ENCODE peak calls at places on chromosomes 12 and 14, in six cellular contexts. J, Q, R, H, Z and G are unnamed samples.

GRCh38 chr12:72295101-72295500 is 22.9 kb downstream of the TRHDE start:
- DNase-seq in J (peak), Q (peak), R (no peak), H (no peak), Z (no peak), G (no peak)

GRCh38 chr14:106844608-106845285 is 1318.4 kb downstream of the TMEM121 start:
- DNase-seq in J (peak), Q (no peak), R (no peak), H (peak), Z (peak), G (no peak)

GRCh38 chr12:81378601-81379000 is 300.7 kb downstream of the ACSS3 start:
- DNase-seq in J (no peak), Q (no peak), R (no peak), H (no peak), Z (no peak), G (no peak)

GRCh38 chr12:121131941-121132341 is 735 bp upstream of the P2RX7 start:
- DNase-seq in J (no peak), Q (no peak), R (peak), H (no peak), Z (no peak), G (no peak)

GRCh38 chr14:35438910-35439713 is 34.6 kb upstream of the NFKBIA start:
- DNase-seq in J (no peak), Q (no peak), R (no peak), H (no peak), Z (peak), G (peak)

GRCh38 chr12:29562167-29562776 is 64.8 kb upstream of the OVCH1 start:
- DNase-seq in J (no peak), Q (peak), R (no peak), H (peak), Z (no peak), G (no peak)

GRCh38 chr14:69559581-69560011 is 15.1 kb downstream of the CCDC177 start:
- DNase-seq in J (no peak), Q (no peak), R (peak), H (no peak), Z (no peak), G (no peak)

GRCh38 chr12:132474237-132474741 is 15.7 kb upstream of the FBRSL1 start:
- DNase-seq in J (peak), Q (no peak), R (no peak), H (no peak), Z (no peak), G (no peak)

GRCh38 chr12:122875590-122876220 is 20.2 kb downstream of the VPS37B start:
- DNase-seq in J (peak), Q (no peak), R (no peak), H (no peak), Z (no peak), G (no peak)

GRCh38 chr12:42666671-42667243 is 77.2 kb upstream of the PRICKLE1 start:
- DNase-seq in J (no peak), Q (peak), R (no peak), H (no peak), Z (no peak), G (no peak)

GRCh38 chr14:92093320-92093719 is 13.1 kb downstream of the ATXN3 start:
- DNase-seq in J (no peak), Q (no peak), R (no peak), H (no peak), Z (no peak), G (no peak)

GRCh38 chr12:62210422-62210821 is 49.8 kb upstream of the USP15 start:
- DNase-seq in J (no peak), Q (peak), R (no peak), H (peak), Z (peak), G (no peak)

GRCh38 chr14:103141117-103141796 is 18.0 kb downstream of the TNFAIP2 start:
- DNase-seq in J (peak), Q (peak), R (no peak), H (no peak), Z (peak), G (no peak)

GRCh38 chr12:29041621-29042020 is 107.5 kb upstream of the FAR2 start:
- DNase-seq in J (no peak), Q (peak), R (no peak), H (no peak), Z (no peak), G (no peak)

GRCh38 chr12:131856366-131857097 is 28.3 kb downstream of the MMP17 start:
- DNase-seq in J (no peak), Q (no peak), R (no peak), H (no peak), Z (no peak), G (no peak)

GRCh38 chr12:50568338-50569155 is 63.8 kb downstream of the DIP2B start:
- DNase-seq in J (no peak), Q (peak), R (peak), H (no peak), Z (no peak), G (no peak)

GRCh38 chr14:75711134-75711795 is 50.2 kb downstream of the TTLL5 start:
- DNase-seq in J (no peak), Q (peak), R (peak), H (no peak), Z (peak), G (no peak)

GRCh38 chr12:120468271-120468845 is 1.2 kb downstream of the SRSF9 start:
- DNase-seq in J (no peak), Q (peak), R (peak), H (peak), Z (no peak), G (no peak)

GRCh38 chr12:6313326-6313940 is 3.0 kb downstream of the PLEKHG6 start:
- DNase-seq in J (peak), Q (no peak), R (no peak), H (no peak), Z (no peak), G (no peak)

GRCh38 chr14:69633238-69633637 is 21.8 kb downstream of the SUSD6 start:
- DNase-seq in J (no peak), Q (no peak), R (no peak), H (no peak), Z (no peak), G (no peak)

GRCh38 chr12:50353869-50354593 is 42.4 kb downstream of the FAM186A start:
- DNase-seq in J (no peak), Q (peak), R (no peak), H (no peak), Z (no peak), G (no peak)

GRCh38 chr14:32254952-32255679 is 52.0 kb upstream of the RNU6-8 start:
- DNase-seq in J (peak), Q (peak), R (peak), H (peak), Z (peak), G (peak)

GRCh38 chr12:119178544-119179334 is at the start of gene HSPB8:
- DNase-seq in J (peak), Q (peak), R (peak), H (peak), Z (peak), G (no peak)

GRCh38 chr12:122081108-122081696 is 2.6 kb downstream of the MLXIP start:
- DNase-seq in J (no peak), Q (no peak), R (peak), H (no peak), Z (no peak), G (no peak)

DNA sequence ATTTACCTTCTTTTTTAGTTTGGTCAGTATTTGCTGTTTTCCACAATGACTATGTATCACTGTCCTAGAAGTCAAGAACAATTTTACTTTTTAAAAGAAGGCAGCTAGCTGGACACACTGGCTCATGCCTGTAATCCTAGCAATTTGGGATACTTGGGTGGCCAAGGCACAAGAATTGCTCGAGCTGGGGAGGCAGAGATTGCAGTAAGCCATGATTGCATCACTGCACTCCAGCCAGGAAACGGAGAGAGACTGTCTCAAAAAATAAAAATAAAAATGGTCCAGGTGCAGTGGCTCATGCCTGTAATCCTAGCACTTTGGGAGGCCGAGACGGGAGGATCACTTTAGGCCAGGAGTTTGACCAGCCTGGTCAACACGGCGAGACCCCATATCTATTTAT is 28.3 kb downstream of the MDM1 start:
- DNase-seq in J (no peak), Q (peak), R (no peak), H (peak), Z (no peak), G (no peak)
- H3K27ac ChIP-seq in J (no peak), Q (no peak), R (no peak), H (no peak), Z (no peak), G (no peak)

DNA sequence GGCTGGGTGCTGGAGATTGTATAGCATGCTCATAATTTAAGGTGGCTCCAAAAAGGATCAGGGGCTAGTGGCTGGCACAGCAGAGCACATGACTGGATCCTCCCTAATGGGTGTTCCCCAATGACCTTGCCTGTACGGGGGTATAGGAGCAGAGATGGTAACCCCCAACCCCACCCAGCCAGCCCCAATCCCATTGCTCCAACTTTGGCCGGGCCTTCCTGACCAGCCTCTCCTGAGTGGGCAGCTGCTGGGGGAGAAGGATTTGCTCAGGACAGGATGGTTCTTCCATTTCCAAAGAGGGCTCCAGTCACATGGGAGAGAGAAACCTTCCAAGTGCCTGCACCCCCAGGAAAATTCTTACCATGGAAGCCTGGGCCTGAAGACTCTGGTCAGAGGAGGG is 15.3 kb upstream of the NR4A1 start:
- DNase-seq in J (peak), Q (no peak), R (no peak), H (no peak), Z (no peak), G (no peak)
- H3K27ac ChIP-seq in J (peak), Q (no peak), R (no peak), H (peak), Z (no peak), G (no peak)

GRCh38 chr14:68473794-68474193 is 319.1 kb downstream of the ZFP36L1 start:
- DNase-seq in J (no peak), Q (no peak), R (no peak), H (no peak), Z (no peak), G (no peak)
- H3K27ac ChIP-seq in J (no peak), Q (no peak), R (no peak), H (no peak), Z (no peak), G (no peak)

GRCh38 chr12:31496257-31496656 is 94.7 kb downstream of the DENND5B start:
- DNase-seq in J (no peak), Q (peak), R (no peak), H (no peak), Z (no peak), G (no peak)

GRCh38 chr12:31498424-31498823 is 92.5 kb downstream of the DENND5B start:
- DNase-seq in J (no peak), Q (peak), R (no peak), H (no peak), Z (no peak), G (no peak)

GRCh38 chr12:31504625-31505222 is 86.2 kb downstream of the DENND5B start:
- DNase-seq in J (no peak), Q (no peak), R (no peak), H (no peak), Z (no peak), G (no peak)

GRCh38 chr12:31494455-31494854 is 96.5 kb downstream of the DENND5B start:
- DNase-seq in J (no peak), Q (no peak), R (no peak), H (no peak), Z (no peak), G (no peak)

GRCh38 chr12:31499567-31499966 is 91.4 kb downstream of the DENND5B start:
- DNase-seq in J (no peak), Q (no peak), R (no peak), H (no peak), Z (no peak), G (no peak)
- H3K27ac ChIP-seq in J (no peak), Q (no peak), R (no peak), H (no peak), Z (no peak), G (no peak)

GRCh38 chr12:113232787-113233585 is 11.7 kb downstream of the TPCN1 start:
- DNase-seq in J (no peak), Q (no peak), R (peak), H (peak), Z (no peak), G (peak)
- H3K27ac ChIP-seq in J (no peak), Q (no peak), R (peak), H (peak), Z (no peak), G (no peak)

GRCh38 chr12:63822352-63822751 is 22.1 kb upstream of the SRGAP1 start:
- DNase-seq in J (no peak), Q (peak), R (no peak), H (no peak), Z (no peak), G (no peak)
- H3K27ac ChIP-seq in J (no peak), Q (peak), R (no peak), H (no peak), Z (no peak), G (no peak)

DNA sequence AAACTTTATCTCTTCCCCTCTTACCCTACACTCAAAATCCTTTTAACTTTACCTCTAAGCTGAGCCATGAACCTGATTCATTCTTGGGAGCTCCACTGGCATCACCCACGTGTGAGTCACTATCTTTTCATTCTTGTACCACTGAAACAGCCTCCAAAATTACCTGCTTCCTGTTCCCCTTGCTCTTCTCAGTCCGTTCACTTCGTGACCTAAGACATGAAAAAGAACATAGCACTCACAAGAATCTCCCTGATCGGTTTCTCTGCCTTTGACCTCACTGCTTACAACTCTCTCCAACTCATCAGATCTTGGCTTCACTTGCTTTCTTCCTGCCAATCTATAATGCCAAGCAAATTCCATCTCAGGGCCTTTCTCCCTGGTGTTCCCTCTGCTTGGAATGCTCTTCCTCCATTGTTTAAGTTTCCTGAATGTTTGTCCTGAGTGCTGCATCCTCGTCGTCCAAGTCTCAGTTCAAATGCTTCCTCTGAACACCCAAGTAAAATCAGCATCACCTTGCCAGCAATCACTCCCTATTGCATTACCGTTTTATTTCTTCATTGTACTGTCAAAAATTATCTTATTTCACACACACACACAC is 9.2 kb downstream of the GLIPR1 start:
- DNase-seq in J (no peak), Q (peak), R (no peak), H (no peak), Z (no peak), G (no peak)
- H3K27ac ChIP-seq in J (no peak), Q (peak), R (no peak), H (no peak), Z (no peak), G (no peak)

GRCh38 chr14:95117937-95118726 is 39.2 kb downstream of the DICER1 start:
- DNase-seq in J (no peak), Q (peak), R (no peak), H (no peak), Z (no peak), G (no peak)
- H3K27ac ChIP-seq in J (no peak), Q (no peak), R (peak), H (no peak), Z (no peak), G (no peak)